ENCODE peak calls at places on chromosomes 3 and 15, in four cellular contexts. Y is astrocyte of the spinal cord, P is thoracic aorta, Z is fibroblast of pulmonary artery. W is an unnamed sample.

GRCh38 chr3:31680072-31680870 is 147.5 kb downstream of the STT3B start:
- DNase-seq in Y (no peak), P (no peak), Z (peak), W (no peak)

GRCh38 chr15:29522373-29523276 is 253.0 kb upstream of the NSMCE3 start:
- DNase-seq in Y (no peak), P (no peak), Z (no peak), W (no peak)

GRCh38 chr15:28885630-28886430 is at the start of gene APBA2:
- DNase-seq in Y (peak), P (no peak), Z (peak), W (peak)

GRCh38 chr3:118968111-118968510 is 66.5 kb downstream of the IGSF11 start:
- DNase-seq in Y (no peak), P (no peak), Z (no peak), W (no peak)

GRCh38 chr3:72613871-72614270 is 234.4 kb downstream of the SHQ1 start:
- DNase-seq in Y (no peak), P (no peak), Z (no peak), W (no peak)

GRCh38 chr15:80568876-80569605 is 126.1 kb upstream of the ABHD17C start:
- DNase-seq in Y (peak), P (no peak), Z (no peak), W (no peak)

GRCh38 chr3:146065573-146066006 is 95.4 kb downstream of the PLOD2 start:
- DNase-seq in Y (peak), P (no peak), Z (peak), W (no peak)

GRCh38 chr15:101275018-101275417 is 2.3 kb downstream of the SELENOS start:
- DNase-seq in Y (no peak), P (no peak), Z (no peak), W (no peak)

GRCh38 chr3:123658860-123659221 is 74.0 kb upstream of the HACD2 start:
- DNase-seq in Y (no peak), P (no peak), Z (no peak), W (no peak)

GRCh38 chr3:138113309-138113708 is 2.1 kb downstream of the DZIP1L start:
- DNase-seq in Y (peak), P (no peak), Z (no peak), W (no peak)

GRCh38 chr3:33008282-33008681 is 56.8 kb downstream of the CCR4 start:
- DNase-seq in Y (no peak), P (no peak), Z (no peak), W (no peak)

GRCh38 chr15:56353740-56354139 is 11.5 kb upstream of the TEX9 start:
- DNase-seq in Y (no peak), P (no peak), Z (peak), W (no peak)

GRCh38 chr3:125318497-125318847 is 56.7 kb downstream of the ZNF148 start:
- DNase-seq in Y (no peak), P (no peak), Z (no peak), W (no peak)

GRCh38 chr3:74614133-74614967 is at the start of gene CNTN3:
- DNase-seq in Y (no peak), P (no peak), Z (peak), W (peak)

GRCh38 chr15:93121994-93122910 is 33.2 kb upstream of the RGMA start:
- DNase-seq in Y (no peak), P (no peak), Z (no peak), W (no peak)

GRCh38 chr3:167938516-167938915 is 157.2 kb downstream of the GOLIM4 start:
- DNase-seq in Y (no peak), P (no peak), Z (no peak), W (no peak)

GRCh38 chr3:155233213-155233612 is 60.3 kb downstream of the STRIT1 start:
- DNase-seq in Y (peak), P (peak), Z (peak), W (no peak)

GRCh38 chr3:195224156-195224979 is 46.6 kb downstream of the XXYLT1 start:
- DNase-seq in Y (peak), P (peak), Z (no peak), W (peak)

GRCh38 chr15:49823987-49824538 is 203.2 kb downstream of the DTWD1 start:
- DNase-seq in Y (no peak), P (no peak), Z (no peak), W (no peak)

GRCh38 chr3:9915252-9916141 is 1.4 kb upstream of the IL17RC start:
- DNase-seq in Y (peak), P (no peak), Z (peak), W (peak)

GRCh38 chr3:65685621-65686020 is 353.1 kb downstream of the MAGI1 start:
- DNase-seq in Y (peak), P (no peak), Z (peak), W (no peak)

GRCh38 chr3:15656342-15656741 is 54.8 kb downstream of the BTD start:
- DNase-seq in Y (no peak), P (no peak), Z (no peak), W (no peak)

GRCh38 chr3:23497156-23497555 is 294.0 kb downstream of the UBE2E2 start:
- DNase-seq in Y (no peak), P (no peak), Z (no peak), W (no peak)

GRCh38 chr3:189071452-189071851 is 100.3 kb upstream of the TPRG1 start:
- DNase-seq in Y (no peak), P (no peak), Z (no peak), W (no peak)

GRCh38 chr3:114800272-114800671 is 346.8 kb downstream of the ZBTB20 start:
- DNase-seq in Y (no peak), P (no peak), Z (no peak), W (no peak)

GRCh38 chr3:165837058-165837525 is at the start of gene BCHE:
- DNase-seq in Y (peak), P (no peak), Z (peak), W (no peak)

GRCh38 chr3:196533260-196533681 is 18.1 kb upstream of the SMCO1 start:
- DNase-seq in Y (peak), P (no peak), Z (peak), W (no peak)

GRCh38 chr3:117165611-117166051 is 456.1 kb downstream of the TUSC7 start:
- DNase-seq in Y (no peak), P (no peak), Z (no peak), W (no peak)

GRCh38 chr15:65312400-65312916 is 8.0 kb downstream of the RNU5B-1 start:
- DNase-seq in Y (no peak), P (no peak), Z (no peak), W (no peak)
- TF ChIP-seq CTCF in Y (no peak), P (no peak), Z (no peak), W (no peak)

GRCh38 chr3:143120716-143121239 is 1.2 kb downstream of the CHST2 start:
- DNase-seq in Y (peak), P (no peak), Z (peak), W (no peak)
- TF ChIP-seq CTCF in Y (peak), P (no peak), Z (no peak), W (no peak)

GRCh38 chr3:182698078-182698477 is 95.2 kb upstream of the ATP11B start:
- DNase-seq in Y (no peak), P (no peak), Z (no peak), W (no peak)
- TF ChIP-seq CTCF in Y (no peak), P (no peak), Z (no peak), W (no peak)

DNA sequence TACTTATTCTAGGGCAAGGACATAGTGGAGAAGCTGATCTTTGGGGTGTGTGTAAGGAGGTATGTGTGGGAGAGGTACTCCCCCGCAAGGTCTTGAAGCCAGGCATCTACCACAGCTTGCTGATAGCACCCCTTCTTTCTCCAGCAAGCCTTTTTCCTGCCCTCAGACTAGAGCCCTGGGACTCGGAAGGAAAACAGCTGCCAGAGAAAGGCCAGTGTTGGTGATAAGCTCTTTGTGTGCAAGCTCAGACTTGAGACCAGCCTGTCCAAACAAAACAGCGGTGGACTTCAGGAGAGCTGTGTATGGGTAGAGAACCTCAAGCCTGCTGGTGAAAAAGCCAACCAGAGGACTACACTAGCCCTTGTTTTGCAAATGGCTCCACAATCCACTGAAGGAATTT is 1028.6 kb downstream of the MCTP2 start:
- DNase-seq in Y (no peak), P (no peak), Z (peak), W (no peak)
- TF ChIP-seq CTCF in Y (no peak), P (no peak), Z (no peak), W (no peak)

DNA sequence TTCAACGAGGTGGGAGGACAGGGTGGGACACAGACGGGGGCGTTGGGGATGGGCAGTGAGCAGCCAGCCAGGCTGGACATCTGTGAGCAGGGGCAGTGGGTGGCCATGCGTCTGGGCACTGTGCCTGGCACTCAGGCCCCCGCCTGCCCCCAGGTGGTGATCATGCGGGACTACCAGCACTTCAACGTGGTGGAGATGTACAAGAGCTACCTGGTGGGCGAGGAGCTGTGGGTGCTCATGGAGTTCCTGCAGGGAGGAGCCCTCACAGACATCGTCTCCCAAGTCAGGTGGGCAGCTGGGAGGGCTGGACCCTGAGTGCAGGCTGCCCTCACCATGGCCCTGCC is 10.2 kb downstream of the ANKRD63 start:
- DNase-seq in Y (no peak), P (no peak), Z (no peak), W (no peak)
- TF ChIP-seq CTCF in Y (peak), P (no peak), Z (no peak), W (no peak)

DNA sequence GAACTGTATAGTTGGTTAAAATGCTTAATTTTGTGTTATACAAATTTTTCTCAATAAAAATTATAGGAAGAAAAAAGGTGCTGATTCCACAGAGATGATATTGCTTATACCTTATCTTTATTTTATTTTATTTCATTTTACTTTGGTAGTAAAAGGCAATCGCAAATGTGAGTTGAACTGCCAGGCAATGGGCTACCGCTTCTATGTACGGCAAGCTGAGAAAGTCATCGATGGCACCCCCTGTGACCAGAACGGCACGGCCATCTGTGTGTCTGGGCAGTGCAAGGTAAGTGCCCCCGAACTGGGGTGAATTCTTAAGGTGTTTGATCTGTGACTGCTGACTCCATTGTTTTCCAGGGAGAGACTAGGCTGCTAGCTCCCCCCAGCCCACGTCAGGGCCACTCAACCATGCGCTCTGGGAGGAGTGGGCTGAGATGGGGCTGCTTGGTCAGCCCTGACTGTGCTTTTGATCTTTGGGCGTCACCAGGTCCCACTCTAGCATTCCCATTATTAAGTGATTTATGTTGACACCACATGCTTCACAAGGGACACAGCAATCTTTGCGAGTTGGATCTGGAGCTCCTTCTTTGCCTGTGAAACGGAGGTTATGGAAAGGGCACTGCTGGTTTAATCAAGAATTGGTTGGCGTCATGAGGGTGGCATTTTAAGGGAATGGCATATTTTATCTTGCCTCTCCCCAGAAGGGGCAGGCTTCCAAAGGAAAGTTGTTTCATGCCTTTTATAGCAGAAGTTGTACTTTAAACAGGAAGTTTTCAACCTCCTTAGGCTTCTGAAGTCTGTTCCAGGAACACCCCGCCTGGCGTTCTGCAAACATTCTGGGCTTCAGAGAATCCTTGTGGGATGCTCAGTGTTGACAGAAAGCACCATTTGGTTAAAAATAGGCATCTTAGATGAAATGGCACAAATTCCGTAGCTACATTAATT is 296.5 kb downstream of the THSD4 start:
- DNase-seq in Y (peak), P (peak), Z (peak), W (no peak)
- TF ChIP-seq CTCF in Y (peak), P (peak), Z (peak), W (peak)

DNA sequence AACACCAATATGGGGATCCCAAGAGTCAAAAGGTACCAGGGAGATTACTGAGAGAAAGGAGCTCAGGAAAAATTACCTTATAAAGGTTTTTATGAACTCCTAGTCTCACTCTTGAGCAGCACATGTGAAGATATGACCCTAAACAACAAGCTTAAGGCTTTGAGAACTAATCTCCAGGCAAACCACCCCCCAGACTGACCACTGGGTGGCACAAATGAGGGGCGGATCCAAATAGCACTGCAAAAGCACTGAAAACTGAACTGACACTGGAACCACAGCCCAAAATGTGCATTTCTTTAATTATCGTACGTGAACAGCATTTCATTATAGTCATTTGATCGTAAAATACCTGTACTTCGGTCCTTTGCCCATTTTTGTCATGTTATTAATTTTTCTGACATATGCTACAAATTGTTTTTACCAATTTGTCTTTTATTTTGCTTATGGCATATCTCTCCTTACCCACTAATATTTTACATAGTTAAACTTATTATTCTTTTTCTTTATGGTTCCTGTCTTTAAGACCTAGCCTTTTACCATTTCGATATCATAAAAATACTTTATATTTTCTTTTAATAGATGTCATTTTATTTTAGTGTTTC is 31.5 kb upstream of the TFDP2 start:
- DNase-seq in Y (peak), P (no peak), Z (peak), W (no peak)
- TF ChIP-seq CTCF in Y (peak), P (peak), Z (peak), W (peak)